ENCODE peak calls at places on chromosomes 4 and X, in four cellular contexts. One of them, this sample, is unnamed.

GRCh38 chr4:80931645-80932215 is 98.8 kb upstream of the BMP3 start:
- DNase-seq in K562: no peak
- DNase-seq in HepG2: no peak
- DNase-seq in GM12878: no peak
- DNase-seq in this sample: no peak

GRCh38 chrX:10106801-10107200 is 50.0 kb upstream of the CLCN4 start:
- DNase-seq in GM12878: no peak
- DNase-seq in K562: no peak
- DNase-seq in HepG2: no peak
- DNase-seq in this sample: no peak

GRCh38 chr4:98905834-98906233 is 23.1 kb downstream of the EIF4E start:
- DNase-seq in K562: no peak
- DNase-seq in GM12878: no peak
- DNase-seq in HepG2: no peak
- DNase-seq in this sample: no peak

GRCh38 chr4:76579596-76580375 is 144.8 kb downstream of the SHROOM3 start:
- DNase-seq in GM12878: no peak
- DNase-seq in K562: no peak
- DNase-seq in HepG2: no peak
- DNase-seq in this sample: no peak

GRCh38 chr4:55865228-55865806 is 11.9 kb downstream of the EXOC1 start:
- DNase-seq in HepG2: no peak
- DNase-seq in GM12878: no peak
- DNase-seq in K562: no peak
- DNase-seq in this sample: no peak

GRCh38 chrX:124346877-124347241 is 496 bp downstream of the SH2D1A start:
- DNase-seq in GM12878: no peak
- DNase-seq in HepG2: no peak
- DNase-seq in K562: no peak
- DNase-seq in this sample: no peak

GRCh38 chrX:134171661-134172587 is 65.1 kb upstream of the CCDC160 start:
- DNase-seq in K562: no peak
- DNase-seq in GM12878: no peak
- DNase-seq in HepG2: no peak
- DNase-seq in this sample: peak

GRCh38 chr4:73723029-73723428 is 17.3 kb upstream of the CXCL8 start:
- DNase-seq in GM12878: no peak
- DNase-seq in K562: no peak
- DNase-seq in HepG2: no peak
- DNase-seq in this sample: no peak

GRCh38 chr4:113504422-113504821 is 257.1 kb downstream of the CAMK2D start:
- DNase-seq in GM12878: no peak
- DNase-seq in HepG2: no peak
- DNase-seq in K562: no peak
- DNase-seq in this sample: no peak

GRCh38 chr4:33160126-33160525 is 2440.0 kb downstream of the PCDH7 start:
- DNase-seq in GM12878: no peak
- DNase-seq in HepG2: no peak
- DNase-seq in K562: no peak
- DNase-seq in this sample: peak

GRCh38 chr4:686371-687040 is 2.4 kb downstream of the SLC49A3 start:
- DNase-seq in K562: no peak
- DNase-seq in HepG2: no peak
- DNase-seq in GM12878: no peak
- DNase-seq in this sample: no peak

GRCh38 chr4:74166823-74167222 is 8.9 kb downstream of the MTHFD2L start:
- DNase-seq in K562: no peak
- DNase-seq in HepG2: no peak
- DNase-seq in GM12878: no peak
- DNase-seq in this sample: no peak

GRCh38 chr4:147760695-147761094 is 28.8 kb downstream of the ARHGAP10 start:
- DNase-seq in GM12878: no peak
- DNase-seq in HepG2: no peak
- DNase-seq in K562: no peak
- DNase-seq in this sample: no peak

GRCh38 chr4:127843704-127844604 is 36.7 kb upstream of the PLK4 start:
- DNase-seq in GM12878: no peak
- DNase-seq in HepG2: no peak
- DNase-seq in K562: no peak
- DNase-seq in this sample: no peak

GRCh38 chr4:146336413-146336807 is 122.1 kb downstream of the REELD1 start:
- DNase-seq in GM12878: no peak
- DNase-seq in K562: no peak
- DNase-seq in HepG2: peak
- DNase-seq in this sample: no peak

GRCh38 chrX:13689519-13690211 is 737 bp downstream of the RAB9A start:
- DNase-seq in GM12878: no peak
- DNase-seq in K562: no peak
- DNase-seq in HepG2: no peak
- DNase-seq in this sample: no peak

GRCh38 chr4:19547463-19547862 is 704.2 kb upstream of the SLIT2 start:
- DNase-seq in GM12878: no peak
- DNase-seq in HepG2: no peak
- DNase-seq in K562: no peak
- DNase-seq in this sample: no peak

GRCh38 chrX:19746919-19747671 is 140.3 kb downstream of the SH3KBP1 start:
- DNase-seq in HepG2: peak
- DNase-seq in GM12878: no peak
- DNase-seq in K562: no peak
- DNase-seq in this sample: no peak

GRCh38 chr4:138439143-138439581 is 197.0 kb upstream of the SLC7A11 start:
- DNase-seq in HepG2: no peak
- DNase-seq in GM12878: no peak
- DNase-seq in K562: no peak
- DNase-seq in this sample: no peak

GRCh38 chr4:73137121-73137520 is 67.6 kb upstream of the COX18 start:
- DNase-seq in GM12878: no peak
- DNase-seq in HepG2: no peak
- DNase-seq in K562: no peak
- DNase-seq in this sample: no peak

GRCh38 chr4:80388284-80388607 is 52.7 kb downstream of the CFAP299 start:
- DNase-seq in K562: no peak
- DNase-seq in HepG2: no peak
- DNase-seq in GM12878: no peak
- DNase-seq in this sample: no peak

GRCh38 chr4:1871471-1872021 is 353 bp downstream of the NSD2 start:
- DNase-seq in K562: no peak
- DNase-seq in GM12878: no peak
- DNase-seq in HepG2: no peak
- DNase-seq in this sample: peak

GRCh38 chr4:139628184-139629012 is 37.2 kb upstream of the MGST2 start:
- DNase-seq in K562: no peak
- DNase-seq in HepG2: no peak
- DNase-seq in GM12878: no peak
- DNase-seq in this sample: no peak

GRCh38 chr4:52861171-52861873 is 795 bp upstream of the RASL11B start:
- DNase-seq in K562: no peak
- DNase-seq in GM12878: no peak
- DNase-seq in HepG2: no peak
- DNase-seq in this sample: peak

GRCh38 chr4:140296335-140296753 is 77.1 kb upstream of the SCOC start:
- DNase-seq in HepG2: peak
- DNase-seq in GM12878: no peak
- DNase-seq in K562: no peak
- DNase-seq in this sample: no peak

GRCh38 chr4:122874194-122874593 is 47.6 kb downstream of the FGF2 start:
- DNase-seq in HepG2: peak
- DNase-seq in K562: no peak
- DNase-seq in GM12878: no peak
- DNase-seq in this sample: no peak

GRCh38 chr4:107379054-107379869 is 340.8 kb downstream of the PAPSS1 start:
- DNase-seq in HepG2: no peak
- DNase-seq in K562: no peak
- DNase-seq in GM12878: no peak
- DNase-seq in this sample: no peak

GRCh38 chrX:72062890-72063289 is 68.8 kb downstream of the RTL5 start:
- DNase-seq in K562: no peak
- DNase-seq in GM12878: no peak
- DNase-seq in HepG2: no peak
- DNase-seq in this sample: no peak

GRCh38 chr4:142944565-142944964 is 98.5 kb upstream of the INPP4B start:
- DNase-seq in HepG2: no peak
- DNase-seq in GM12878: no peak
- DNase-seq in K562: no peak
- DNase-seq in this sample: no peak

GRCh38 chr4:80831383-80832361 is 198.8 kb upstream of the BMP3 start:
- DNase-seq in K562: no peak
- DNase-seq in GM12878: no peak
- DNase-seq in HepG2: no peak
- DNase-seq in this sample: no peak

GRCh38 chrX:78945186-78945912 is at the start of gene P2RY10:
- DNase-seq in GM12878: peak
- DNase-seq in K562: no peak
- DNase-seq in HepG2: no peak
- DNase-seq in this sample: no peak

GRCh38 chr4:76388160-76388908 is 32.6 kb downstream of the CCDC158 start:
- DNase-seq in K562: no peak
- DNase-seq in HepG2: peak
- DNase-seq in GM12878: no peak
- DNase-seq in this sample: no peak

GRCh38 chrX:153970398-153971123 is 1.1 kb downstream of the HCFC1 start:
- DNase-seq in GM12878: no peak
- DNase-seq in K562: peak
- DNase-seq in HepG2: peak
- DNase-seq in this sample: no peak
- TF ChIP-seq CREM in GM12878: no peak
- TF ChIP-seq CREM in K562: no peak
- TF ChIP-seq CREM in HepG2: no peak
- TF ChIP-seq CREM in this sample: no peak

GRCh38 chr4:39614487-39615162 is 24.0 kb downstream of the SMIM14 start:
- DNase-seq in HepG2: no peak
- DNase-seq in K562: no peak
- DNase-seq in GM12878: no peak
- DNase-seq in this sample: no peak
- TF ChIP-seq ESRRA in HepG2: no peak
- TF ChIP-seq ESRRA in K562: no peak
- TF ChIP-seq ESRRA in GM12878: no peak
- TF ChIP-seq ESRRA in this sample: no peak

DNA sequence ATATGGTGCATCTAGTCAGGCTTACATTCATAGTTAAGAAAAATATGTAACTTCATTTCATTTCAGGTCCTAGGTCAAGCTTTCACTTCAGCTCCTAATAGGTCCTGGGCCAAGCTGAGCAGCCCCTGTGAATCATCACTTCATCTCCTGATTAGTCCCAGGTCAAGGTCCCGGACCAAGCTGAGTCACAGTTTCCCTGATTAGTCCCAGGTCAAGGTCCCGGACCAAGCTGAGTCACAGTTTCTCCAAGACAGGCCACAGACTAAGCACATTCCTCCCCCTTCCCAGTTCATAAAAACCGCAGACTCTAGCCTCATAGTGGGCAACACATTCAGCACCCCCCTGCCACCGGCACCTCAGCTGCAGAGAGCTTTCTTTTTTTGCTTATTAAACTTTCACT is 1331.8 kb downstream of the PCDH19 start:
- DNase-seq in K562: no peak
- DNase-seq in HepG2: peak
- DNase-seq in GM12878: no peak
- DNase-seq in this sample: no peak
- TF ChIP-seq MAX in K562: no peak
- TF ChIP-seq MAX in HepG2: no peak
- TF ChIP-seq MAX in GM12878: no peak
- TF ChIP-seq MAX in this sample: no peak

GRCh38 chr4:96407651-96408342 is 567.9 kb downstream of the PDHA2 start:
- DNase-seq in K562: no peak
- DNase-seq in HepG2: no peak
- DNase-seq in GM12878: no peak
- DNase-seq in this sample: no peak
- TF ChIP-seq CREM in K562: no peak
- TF ChIP-seq CREM in HepG2: no peak
- TF ChIP-seq CREM in GM12878: no peak
- TF ChIP-seq CREM in this sample: no peak

This sample was measured in WTC11.